ENCODE peak calls at places on chromosome 18, in four cellular contexts. O is CD4-positive, CD25-positive, alpha-beta regulatory T cell; Z is GM06990; U is AML-193. A is an unnamed sample.

GRCh38 chr18:49061906-49062831 is 111.4 kb upstream of the SMAD7 start:
- DNase-seq in Z (no peak), U (no peak), O (no peak), A (no peak)

GRCh38 chr18:9135912-9136314 is 668 bp upstream of the ANKRD12 start:
- DNase-seq in U (no peak), Z (no peak), O (no peak), A (no peak)

GRCh38 chr18:79936641-79937040 is 14.8 kb downstream of the SLC66A2 start:
- DNase-seq in Z (no peak), U (no peak), O (no peak), A (no peak)

GRCh38 chr18:10122116-10122515 is 208.3 kb downstream of the VAPA start:
- DNase-seq in O (no peak), Z (no peak), U (no peak), A (no peak)

GRCh38 chr18:48470484-48471180 is 61.4 kb upstream of the ZBTB7C start:
- DNase-seq in U (no peak), O (no peak), Z (no peak), A (no peak)

GRCh38 chr18:75139226-75139911 is 69.6 kb downstream of the PTGR3 start:
- DNase-seq in U (no peak), O (no peak), Z (no peak), A (no peak)

GRCh38 chr18:63161728-63162195 is 157.8 kb downstream of the BCL2 start:
- DNase-seq in U (peak; percentile 4), O (peak; percentile 86), Z (peak; percentile 84), A (peak; percentile 57)

GRCh38 chr18:8990276-8991031 is 112.0 kb upstream of the NDUFV2 start:
- DNase-seq in Z (no peak), U (no peak), O (no peak), A (no peak)

GRCh38 chr18:10234281-10234680 is 220.2 kb upstream of the APCDD1 start:
- DNase-seq in U (no peak), O (no peak), Z (no peak), A (no peak)

GRCh38 chr18:1914489-1914888 is 656.8 kb downstream of the METTL4 start:
- DNase-seq in O (no peak), Z (no peak), U (peak; percentile 55), A (no peak)

GRCh38 chr18:12862467-12862866 is 21.6 kb downstream of the PTPN2 start:
- DNase-seq in U (no peak), Z (no peak), O (no peak), A (no peak)

GRCh38 chr18:6624271-6624670 is 105.2 kb upstream of the ARHGAP28 start:
- DNase-seq in U (no peak), Z (no peak), O (no peak), A (no peak)

GRCh38 chr18:49922228-49922627 is 108.9 kb upstream of the ACAA2 start:
- DNase-seq in O (no peak), U (no peak), Z (no peak), A (no peak)

GRCh38 chr18:4004176-4004829 is 450.8 kb downstream of the DLGAP1 start:
- DNase-seq in Z (no peak), O (no peak), U (no peak), A (no peak)

GRCh38 chr18:58354791-58355190 is 274.1 kb downstream of the ALPK2 start:
- DNase-seq in U (no peak), Z (no peak), O (no peak), A (no peak)

A was measured in naive thymus-derived CD4-positive, alpha-beta T cell.